ENCODE peak calls at places on chromosomes 11 and 22, in six cellular contexts. One of them, this sample, is unnamed.

GRCh38 chr22:46393791-46394333 is 58.3 kb downstream of the TRMU start:
- DNase-seq in pancreas: no peak
- DNase-seq in cardiac fibroblast: no peak
- DNase-seq in fibroblast of pulmonary artery: no peak
- DNase-seq in naive thymus-derived CD4-positive, alpha-beta T cell: no peak
- DNase-seq in PC-9: no peak
- DNase-seq in this sample: no peak

GRCh38 chr11:9151631-9152030 is 60.2 kb upstream of the SCUBE2 start:
- DNase-seq in pancreas: no peak
- DNase-seq in cardiac fibroblast: no peak
- DNase-seq in fibroblast of pulmonary artery: no peak
- DNase-seq in naive thymus-derived CD4-positive, alpha-beta T cell: no peak
- DNase-seq in PC-9: no peak
- DNase-seq in this sample: no peak

GRCh38 chr11:123525511-123525918 is 95.4 kb downstream of the GRAMD1B start:
- DNase-seq in pancreas: no peak
- DNase-seq in cardiac fibroblast: no peak
- DNase-seq in fibroblast of pulmonary artery: no peak
- DNase-seq in naive thymus-derived CD4-positive, alpha-beta T cell: no peak
- DNase-seq in PC-9: no peak
- DNase-seq in this sample: no peak

GRCh38 chr11:9957072-9957471 is 293.2 kb downstream of the SWAP70 start:
- DNase-seq in pancreas: no peak
- DNase-seq in cardiac fibroblast: no peak
- DNase-seq in fibroblast of pulmonary artery: no peak
- DNase-seq in naive thymus-derived CD4-positive, alpha-beta T cell: no peak
- DNase-seq in PC-9: no peak
- DNase-seq in this sample: no peak

GRCh38 chr11:93744669-93745004 is 3.2 kb downstream of the C11orf54 start:
- DNase-seq in pancreas: no peak
- DNase-seq in cardiac fibroblast: no peak
- DNase-seq in fibroblast of pulmonary artery: no peak
- DNase-seq in naive thymus-derived CD4-positive, alpha-beta T cell: no peak
- DNase-seq in PC-9: no peak
- DNase-seq in this sample: no peak

GRCh38 chr22:24427500-24428164 is at the start of gene ADORA2A:
- DNase-seq in pancreas: no peak
- DNase-seq in cardiac fibroblast: no peak
- DNase-seq in fibroblast of pulmonary artery: no peak
- DNase-seq in naive thymus-derived CD4-positive, alpha-beta T cell: peak; percentile 69
- DNase-seq in PC-9: no peak
- DNase-seq in this sample: no peak

GRCh38 chr11:9708544-9708943 is 44.7 kb downstream of the SWAP70 start:
- DNase-seq in pancreas: no peak
- DNase-seq in cardiac fibroblast: peak; percentile 27
- DNase-seq in fibroblast of pulmonary artery: peak; percentile 46
- DNase-seq in naive thymus-derived CD4-positive, alpha-beta T cell: no peak
- DNase-seq in PC-9: no peak
- DNase-seq in this sample: no peak

GRCh38 chr11:11217555-11218286 is 135.3 kb downstream of the CSNK2A3 start:
- DNase-seq in pancreas: no peak
- DNase-seq in cardiac fibroblast: no peak
- DNase-seq in fibroblast of pulmonary artery: no peak
- DNase-seq in naive thymus-derived CD4-positive, alpha-beta T cell: no peak
- DNase-seq in PC-9: no peak
- DNase-seq in this sample: no peak

GRCh38 chr11:20310596-20311394 is 52.7 kb upstream of the HTATIP2 start:
- DNase-seq in pancreas: no peak
- DNase-seq in cardiac fibroblast: no peak
- DNase-seq in fibroblast of pulmonary artery: no peak
- DNase-seq in naive thymus-derived CD4-positive, alpha-beta T cell: no peak
- DNase-seq in PC-9: no peak
- DNase-seq in this sample: no peak

GRCh38 chr22:24107668-24108067 is 73.6 kb upstream of the SUSD2 start:
- DNase-seq in pancreas: peak; percentile 54
- DNase-seq in cardiac fibroblast: peak; percentile 89
- DNase-seq in fibroblast of pulmonary artery: peak; percentile 89
- DNase-seq in naive thymus-derived CD4-positive, alpha-beta T cell: no peak
- DNase-seq in PC-9: no peak
- DNase-seq in this sample: peak; percentile 76

GRCh38 chr11:36729765-36730164 is 131.7 kb upstream of the RAG2 start:
- DNase-seq in pancreas: no peak
- DNase-seq in cardiac fibroblast: no peak
- DNase-seq in fibroblast of pulmonary artery: no peak
- DNase-seq in naive thymus-derived CD4-positive, alpha-beta T cell: no peak
- DNase-seq in PC-9: no peak
- DNase-seq in this sample: no peak

DNA sequence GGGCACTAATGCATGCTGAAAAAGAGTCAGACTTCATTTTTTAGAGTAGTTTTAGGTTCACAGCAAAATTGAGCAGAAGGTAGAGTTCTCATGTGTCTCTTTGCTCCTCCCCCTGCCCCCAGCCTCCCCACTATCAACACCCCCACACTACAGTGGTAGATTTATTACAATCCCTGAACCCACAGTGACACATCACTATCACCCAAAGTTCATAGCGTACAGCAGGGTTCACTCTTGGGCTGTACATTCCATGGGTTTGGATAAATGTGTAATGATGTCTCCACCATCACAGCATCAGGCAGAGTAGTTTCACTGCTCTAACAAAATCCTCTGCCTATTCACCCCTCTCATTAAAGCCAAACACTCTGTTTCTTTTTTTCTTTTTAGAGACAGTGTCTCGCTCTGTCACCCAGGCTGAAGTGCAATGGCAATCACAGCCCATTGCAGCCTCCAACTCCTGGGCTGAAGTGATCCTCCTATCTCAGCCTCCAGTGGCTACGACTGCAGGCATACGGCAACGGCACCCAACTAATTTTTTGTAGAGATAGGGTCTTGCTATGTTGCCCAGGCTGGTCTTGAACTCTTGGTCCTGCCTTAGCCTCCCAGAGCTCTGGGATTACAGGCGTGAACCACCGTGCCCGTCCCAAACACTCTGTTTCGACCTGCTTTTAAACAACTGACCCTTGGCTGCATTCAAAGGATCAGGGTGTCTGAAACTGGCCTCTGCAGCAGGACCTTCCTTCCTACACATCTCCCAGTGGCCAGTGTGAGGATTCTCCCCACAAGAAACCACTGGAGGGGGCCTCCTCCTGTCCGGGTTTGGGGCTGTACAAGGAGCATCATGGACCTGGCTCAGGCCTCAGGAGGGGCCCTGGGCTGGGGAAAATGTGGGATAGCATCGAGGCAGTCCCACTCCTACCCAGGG is 4.2 kb downstream of the BEST1 start:
- DNase-seq in pancreas: no peak
- DNase-seq in cardiac fibroblast: no peak
- DNase-seq in fibroblast of pulmonary artery: no peak
- DNase-seq in naive thymus-derived CD4-positive, alpha-beta T cell: no peak
- DNase-seq in PC-9: no peak
- DNase-seq in this sample: no peak
- H3K4me3 ChIP-seq in pancreas: no peak overlapping the region
- H3K4me3 ChIP-seq in cardiac fibroblast: no peak overlapping the region
- H3K4me3 ChIP-seq in fibroblast of pulmonary artery: no peak overlapping the region
- H3K4me3 ChIP-seq in naive thymus-derived CD4-positive, alpha-beta T cell: no peak overlapping the region
- H3K4me3 ChIP-seq in PC-9: peak overlapping the region; percentile 28
- H3K4me3 ChIP-seq in this sample: peak overlapping the region; percentile 43

GRCh38 chr11:1928038-1928890 is 8.8 kb downstream of the TNNT3 start:
- DNase-seq in pancreas: no peak
- DNase-seq in cardiac fibroblast: no peak
- DNase-seq in fibroblast of pulmonary artery: no peak
- DNase-seq in naive thymus-derived CD4-positive, alpha-beta T cell: no peak
- DNase-seq in PC-9: no peak
- DNase-seq in this sample: no peak
- H3K4me3 ChIP-seq in pancreas: no peak overlapping the region
- H3K4me3 ChIP-seq in cardiac fibroblast: no peak overlapping the region
- H3K4me3 ChIP-seq in fibroblast of pulmonary artery: no peak overlapping the region
- H3K4me3 ChIP-seq in naive thymus-derived CD4-positive, alpha-beta T cell: no peak overlapping the region
- H3K4me3 ChIP-seq in PC-9: no peak overlapping the region
- H3K4me3 ChIP-seq in this sample: no peak overlapping the region

DNA sequence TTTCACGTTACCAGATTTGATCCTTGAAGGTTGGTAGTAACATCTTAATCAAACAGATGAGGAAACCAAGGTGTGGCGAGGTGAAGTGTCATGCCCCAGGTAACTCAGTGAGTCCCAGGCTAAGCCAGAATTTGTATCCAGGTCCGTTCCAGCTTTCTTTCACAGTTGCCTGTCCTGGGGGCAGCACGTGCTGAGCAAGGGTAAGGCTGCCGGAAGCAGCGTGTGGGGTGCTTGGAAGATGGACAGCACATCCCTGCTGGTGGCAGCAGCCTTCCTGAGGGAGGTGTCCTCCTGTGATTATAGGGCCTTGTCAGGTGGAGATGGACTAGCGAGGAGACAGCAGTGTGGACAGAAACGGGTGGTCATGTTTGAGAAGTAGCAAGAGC is 50.9 kb downstream of the TRIOBP start:
- DNase-seq in pancreas: no peak
- DNase-seq in cardiac fibroblast: no peak
- DNase-seq in fibroblast of pulmonary artery: no peak
- DNase-seq in naive thymus-derived CD4-positive, alpha-beta T cell: no peak
- DNase-seq in PC-9: no peak
- DNase-seq in this sample: no peak
- H3K4me3 ChIP-seq in pancreas: peak overlapping the region; percentile 96
- H3K4me3 ChIP-seq in cardiac fibroblast: peak overlapping the region; percentile 99
- H3K4me3 ChIP-seq in fibroblast of pulmonary artery: peak overlapping the region; percentile 89
- H3K4me3 ChIP-seq in naive thymus-derived CD4-positive, alpha-beta T cell: no peak overlapping the region
- H3K4me3 ChIP-seq in PC-9: peak overlapping the region; percentile 88
- H3K4me3 ChIP-seq in this sample: peak overlapping the region; percentile 97

GRCh38 chr11:129144256-129144655 is 47.9 kb downstream of the ARHGAP32 start:
- DNase-seq in pancreas: no peak
- DNase-seq in cardiac fibroblast: peak; percentile 27
- DNase-seq in fibroblast of pulmonary artery: peak; percentile 9
- DNase-seq in naive thymus-derived CD4-positive, alpha-beta T cell: no peak
- DNase-seq in PC-9: no peak
- DNase-seq in this sample: no peak
- H3K4me3 ChIP-seq in pancreas: no peak overlapping the region
- H3K4me3 ChIP-seq in cardiac fibroblast: no peak overlapping the region
- H3K4me3 ChIP-seq in fibroblast of pulmonary artery: no peak overlapping the region
- H3K4me3 ChIP-seq in naive thymus-derived CD4-positive, alpha-beta T cell: no peak overlapping the region
- H3K4me3 ChIP-seq in PC-9: no peak overlapping the region
- H3K4me3 ChIP-seq in this sample: no peak overlapping the region

DNA sequence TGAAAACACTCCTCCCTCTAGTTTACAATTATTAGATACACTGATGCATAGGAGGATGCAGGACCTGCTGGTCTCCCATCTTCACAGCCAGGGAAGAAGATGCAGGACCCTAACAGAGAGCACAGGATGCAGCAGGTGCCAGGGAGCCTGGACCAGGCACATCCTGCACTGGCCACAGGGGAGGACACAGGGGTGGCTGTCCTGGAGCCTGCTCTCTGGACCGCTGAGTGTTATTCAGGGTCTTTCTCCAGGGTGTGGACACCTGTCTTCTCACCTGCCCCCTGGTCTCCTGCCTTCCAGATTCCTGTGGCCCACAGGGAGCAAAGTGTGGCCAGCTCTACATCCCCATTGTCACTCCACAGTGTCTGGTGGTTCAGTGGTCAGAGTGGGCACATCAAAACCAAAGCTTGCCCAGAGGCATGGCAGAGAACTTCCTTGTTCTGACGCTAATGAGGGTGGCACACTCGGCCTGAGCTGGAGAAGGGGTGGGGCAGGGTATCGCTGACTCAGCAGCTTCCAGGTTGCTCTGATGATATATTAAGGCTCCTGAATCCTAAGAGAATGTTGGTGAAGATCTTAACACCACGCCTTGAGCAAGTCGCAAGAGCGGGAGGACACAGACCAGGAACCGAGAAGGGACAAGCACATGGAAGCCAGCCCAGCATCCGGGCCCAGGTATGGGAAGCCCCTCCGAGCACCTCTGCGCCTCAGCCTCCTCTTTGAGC is at the start of gene APOBEC3A:
- DNase-seq in pancreas: no peak
- DNase-seq in cardiac fibroblast: no peak
- DNase-seq in fibroblast of pulmonary artery: no peak
- DNase-seq in naive thymus-derived CD4-positive, alpha-beta T cell: no peak
- DNase-seq in PC-9: peak; percentile 59
- DNase-seq in this sample: no peak
- H3K4me3 ChIP-seq in pancreas: no peak within 1 kb of the TSS
- H3K4me3 ChIP-seq in cardiac fibroblast: no peak within 1 kb of the TSS
- H3K4me3 ChIP-seq in fibroblast of pulmonary artery: no peak within 1 kb of the TSS
- H3K4me3 ChIP-seq in naive thymus-derived CD4-positive, alpha-beta T cell: no peak within 1 kb of the TSS
- H3K4me3 ChIP-seq in PC-9: no peak within 1 kb of the TSS
- H3K4me3 ChIP-seq in this sample: no peak within 1 kb of the TSS

GRCh38 chr22:43860126-43860525 is 2.2 kb downstream of the SULT4A1 start:
- DNase-seq in pancreas: no peak
- DNase-seq in cardiac fibroblast: no peak
- DNase-seq in fibroblast of pulmonary artery: no peak
- DNase-seq in naive thymus-derived CD4-positive, alpha-beta T cell: no peak
- DNase-seq in PC-9: no peak
- DNase-seq in this sample: no peak

GRCh38 chr22:43860831-43861230 is 1.5 kb downstream of the SULT4A1 start:
- DNase-seq in pancreas: no peak
- DNase-seq in cardiac fibroblast: no peak
- DNase-seq in fibroblast of pulmonary artery: no peak
- DNase-seq in naive thymus-derived CD4-positive, alpha-beta T cell: no peak
- DNase-seq in PC-9: no peak
- DNase-seq in this sample: no peak

GRCh38 chr22:43862074-43862881 is at the start of gene SULT4A1:
- DNase-seq in pancreas: peak; percentile 30
- DNase-seq in cardiac fibroblast: peak; percentile 5
- DNase-seq in fibroblast of pulmonary artery: peak; percentile 62
- DNase-seq in naive thymus-derived CD4-positive, alpha-beta T cell: no peak
- DNase-seq in PC-9: peak; percentile 37
- DNase-seq in this sample: no peak

GRCh38 chr22:43861529-43861928 is 784 bp downstream of the SULT4A1 start:
- DNase-seq in pancreas: no peak
- DNase-seq in cardiac fibroblast: peak; percentile 3
- DNase-seq in fibroblast of pulmonary artery: peak; percentile 39
- DNase-seq in naive thymus-derived CD4-positive, alpha-beta T cell: no peak
- DNase-seq in PC-9: no peak
- DNase-seq in this sample: no peak

DNA sequence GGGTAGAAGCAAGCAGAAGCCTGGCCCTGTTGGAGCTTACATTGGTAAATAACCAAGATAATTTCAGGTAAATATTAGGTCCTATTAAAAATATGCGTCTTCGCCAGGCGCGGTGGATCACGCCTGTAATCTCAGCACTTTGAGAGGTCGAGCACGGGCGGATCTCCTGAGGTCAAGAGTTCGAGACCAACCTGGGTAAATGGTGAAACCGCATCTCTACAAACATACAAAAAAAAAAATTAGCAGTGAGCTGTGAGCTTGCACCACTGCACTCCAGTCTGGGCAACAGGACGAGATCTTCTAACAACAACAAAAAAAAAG is 529 bp upstream of the SULT4A1 start:
- DNase-seq in pancreas: no peak
- DNase-seq in cardiac fibroblast: no peak
- DNase-seq in fibroblast of pulmonary artery: no peak
- DNase-seq in naive thymus-derived CD4-positive, alpha-beta T cell: no peak
- DNase-seq in PC-9: no peak
- DNase-seq in this sample: no peak
- H3K4me3 ChIP-seq in pancreas: peak overlapping the region; percentile 24
- H3K4me3 ChIP-seq in cardiac fibroblast: no peak overlapping the region
- H3K4me3 ChIP-seq in fibroblast of pulmonary artery: peak overlapping the region; percentile 43
- H3K4me3 ChIP-seq in naive thymus-derived CD4-positive, alpha-beta T cell: no peak overlapping the region
- H3K4me3 ChIP-seq in PC-9: peak overlapping the region; percentile 46
- H3K4me3 ChIP-seq in this sample: peak overlapping the region; percentile 49

This sample was measured in skeletal muscle cell.